ENCODE peak calls at places on chromosomes 16 and 17, in seven cellular contexts. O, Y, B, E, G, N and Z are unnamed samples.

GRCh38 chr17:57440522-57441269 is 184.4 kb downstream of the MSI2 start:
- DNase-seq in O (no peak), Y (peak), B (peak), E (peak), G (no peak), N (peak), Z (peak)

GRCh38 chr16:4536391-4537106 is 2.0 kb downstream of the CDIP1 start:
- DNase-seq in O (no peak), Y (no peak), B (no peak), E (no peak), G (no peak), N (no peak), Z (no peak)

GRCh38 chr17:56262854-56263253 is 109.6 kb downstream of the ANKFN1 start:
- DNase-seq in O (no peak), Y (no peak), B (no peak), E (no peak), G (no peak), N (no peak), Z (no peak)

GRCh38 chr17:59725691-59726090 is 18.2 kb downstream of the VMP1 start:
- DNase-seq in O (peak), Y (no peak), B (no peak), E (no peak), G (no peak), N (no peak), Z (no peak)

GRCh38 chr17:60473788-60474187 is 51.5 kb downstream of the CHCT1 start:
- DNase-seq in O (no peak), Y (no peak), B (no peak), E (no peak), G (no peak), N (no peak), Z (no peak)

GRCh38 chr16:68512742-68513141 is 26.3 kb upstream of the ZFP90 start:
- DNase-seq in O (no peak), Y (no peak), B (no peak), E (no peak), G (no peak), N (no peak), Z (no peak)

GRCh38 chr17:50919321-50920040 is 53.3 kb upstream of the TOB1 start:
- DNase-seq in O (peak), Y (peak), B (peak), E (peak), G (peak), N (peak), Z (peak)

GRCh38 chr17:66900126-66901010 is 64.1 kb upstream of the CACNG4 start:
- DNase-seq in O (no peak), Y (no peak), B (no peak), E (no peak), G (peak), N (no peak), Z (no peak)

GRCh38 chr17:1179635-1180433 is at the start of gene ABR:
- DNase-seq in O (no peak), Y (no peak), B (peak), E (no peak), G (peak), N (no peak), Z (peak)

GRCh38 chr16:86872126-86872525 is 293.8 kb downstream of the FOXL1 start:
- DNase-seq in O (no peak), Y (no peak), B (no peak), E (no peak), G (no peak), N (no peak), Z (no peak)

GRCh38 chr17:63366238-63366561 is 79.9 kb downstream of the CYB561 start:
- DNase-seq in O (no peak), Y (no peak), B (no peak), E (no peak), G (no peak), N (no peak), Z (no peak)

GRCh38 chr16:4339909-4340308 is 11.2 kb downstream of the PAM16 start:
- DNase-seq in O (no peak), Y (no peak), B (no peak), E (no peak), G (no peak), N (no peak), Z (no peak)

GRCh38 chr16:57299009-57299718 is 14.7 kb upstream of the PLLP start:
- DNase-seq in O (no peak), Y (peak), B (no peak), E (peak), G (peak), N (no peak), Z (peak)

GRCh38 chr16:16093625-16094332 is 129.5 kb downstream of the ABCC6 start:
- DNase-seq in O (no peak), Y (no peak), B (no peak), E (no peak), G (no peak), N (no peak), Z (no peak)

GRCh38 chr17:18172528-18173278 is 10.9 kb upstream of the ALKBH5 start:
- DNase-seq in O (no peak), Y (no peak), B (no peak), E (no peak), G (no peak), N (no peak), Z (no peak)

GRCh38 chr16:77219437-77219836 is 20.2 kb downstream of the SYCE1L start:
- DNase-seq in O (no peak), Y (no peak), B (no peak), E (no peak), G (no peak), N (no peak), Z (no peak)

GRCh38 chr16:2824626-2825025 is 5.5 kb upstream of the ZG16B start:
- DNase-seq in O (no peak), Y (no peak), B (no peak), E (no peak), G (no peak), N (no peak), Z (no peak)

GRCh38 chr16:48003226-48003907 is 152.4 kb downstream of the ABCC12 start:
- DNase-seq in O (peak), Y (no peak), B (no peak), E (peak), G (peak), N (no peak), Z (peak)

GRCh38 chr17:75783069-75783783 is 1.4 kb upstream of the UNK start:
- DNase-seq in O (peak), Y (no peak), B (no peak), E (no peak), G (peak), N (peak), Z (no peak)

GRCh38 chr16:8512941-8513624 is 77.2 kb downstream of the TMEM114 start:
- DNase-seq in O (no peak), Y (no peak), B (no peak), E (no peak), G (no peak), N (no peak), Z (no peak)

GRCh38 chr17:1999557-2000251 is 25.4 kb downstream of the RTN4RL1 start:
- DNase-seq in O (peak), Y (no peak), B (no peak), E (no peak), G (no peak), N (no peak), Z (no peak)

GRCh38 chr17:66748578-66748977 is 86.3 kb upstream of the CACNG5 start:
- DNase-seq in O (no peak), Y (no peak), B (no peak), E (no peak), G (no peak), N (no peak), Z (no peak)

GRCh38 chr17:83085526-83086196 is 6.3 kb downstream of the METRNL start:
- DNase-seq in O (no peak), Y (no peak), B (no peak), E (no peak), G (no peak), N (no peak), Z (no peak)

GRCh38 chr17:78787444-78787843 is 5.4 kb upstream of the CYTH1 start:
- DNase-seq in O (no peak), Y (no peak), B (no peak), E (no peak), G (no peak), N (no peak), Z (no peak)

GRCh38 chr16:53643474-53643873 is 60.2 kb downstream of the RPGRIP1L start:
- DNase-seq in O (no peak), Y (no peak), B (no peak), E (no peak), G (no peak), N (no peak), Z (no peak)

GRCh38 chr16:85182774-85183173 is 70.5 kb upstream of the CIBAR2 start:
- DNase-seq in O (no peak), Y (no peak), B (no peak), E (no peak), G (no peak), N (no peak), Z (no peak)

GRCh38 chr16:50067290-50067853 is 1.6 kb downstream of the HEATR3 start:
- DNase-seq in O (no peak), Y (no peak), B (peak), E (no peak), G (peak), N (peak), Z (peak)

GRCh38 chr16:70769131-70769530 is 31.8 kb downstream of the VAC14 start:
- DNase-seq in O (no peak), Y (no peak), B (no peak), E (no peak), G (no peak), N (no peak), Z (no peak)

GRCh38 chr16:20904507-20905079 is 4.0 kb downstream of the LYRM1 start:
- DNase-seq in O (peak), Y (no peak), B (no peak), E (no peak), G (no peak), N (peak), Z (no peak)

GRCh38 chr16:12315330-12316138 is 339.0 kb downstream of the SNX29 start:
- DNase-seq in O (no peak), Y (no peak), B (no peak), E (no peak), G (no peak), N (no peak), Z (no peak)

GRCh38 chr16:66441586-66442375 is 14.7 kb downstream of the BEAN1 start:
- DNase-seq in O (peak), Y (no peak), B (no peak), E (no peak), G (no peak), N (no peak), Z (no peak)

GRCh38 chr17:64938925-64939474 is 19.7 kb upstream of the LRRC37A3 start:
- DNase-seq in O (no peak), Y (no peak), B (peak), E (no peak), G (peak), N (no peak), Z (no peak)

GRCh38 chr17:81073967-81074366 is 39.0 kb downstream of the BAIAP2 start:
- DNase-seq in O (no peak), Y (no peak), B (no peak), E (no peak), G (no peak), N (no peak), Z (no peak)

GRCh38 chr16:2015117-2015946 is 4.3 kb upstream of the NPW start:
- DNase-seq in O (no peak), Y (no peak), B (no peak), E (no peak), G (no peak), N (no peak), Z (peak)

GRCh38 chr17:82257473-82257872 is 16.0 kb downstream of the CSNK1D start:
- DNase-seq in O (no peak), Y (no peak), B (peak), E (no peak), G (no peak), N (no peak), Z (no peak)